ENCODE peak calls at places on chromosome 1, in nine cellular contexts. A is progenitor cell of endocrine pancreas; F is NCI-H187 treated with DMSO at 0.1 percent for 48 hours; I is Right ventricle myocardium inferior; C is stimulated activated CD4-positive, alpha-beta T cell treated with anti-CD3 and anti-CD28 coated beads, Interleukin-4, amount 100 ng/mL, for 48 hours; H is brain pericyte; Q is GM23248; N is K562; U is prostate gland. V is an unnamed sample.

GRCh38 chr1:116586741-116587143 is 15.9 kb upstream of the CD58 start:
- DNase-seq in A (no peak), F (no peak), I (no peak), C (no peak), H (peak), Q (no peak), N (no peak), U (no peak), V (no peak)

GRCh38 chr1:206074839-206075238 is 21.9 kb downstream of the RHEX start:
- DNase-seq in A (no peak), F (no peak), I (no peak), C (no peak), H (no peak), Q (no peak), N (peak), U (no peak), V (no peak)

GRCh38 chr1:55378582-55378981 is 163.4 kb upstream of the USP24 start:
- DNase-seq in A (peak), F (no peak), I (no peak), C (peak), H (no peak), Q (peak), N (peak), U (peak), V (peak)

GRCh38 chr1:155071701-155072100 is 6.9 kb upstream of the EFNA3 start:
- DNase-seq in A (no peak), F (no peak), I (peak), C (no peak), H (no peak), Q (no peak), N (peak), U (no peak), V (peak)

GRCh38 chr1:152926091-152926490 is 17.7 kb downstream of the IVL start:
- DNase-seq in A (no peak), F (no peak), I (no peak), C (no peak), H (no peak), Q (peak), N (no peak), U (no peak), V (no peak)

GRCh38 chr1:23282967-23283366 is 61.1 kb downstream of the HNRNPR start:
- DNase-seq in A (no peak), F (no peak), I (no peak), C (no peak), H (peak), Q (peak), N (no peak), U (no peak), V (no peak)

GRCh38 chr1:77473690-77474089 is 191.9 kb downstream of the AK5 start:
- DNase-seq in A (no peak), F (no peak), I (no peak), C (no peak), H (peak), Q (peak), N (no peak), U (no peak), V (no peak)

GRCh38 chr1:99645199-99645598 is 714 bp upstream of the PALMD start:
- DNase-seq in A (no peak), F (no peak), I (no peak), C (no peak), H (no peak), Q (peak), N (peak), U (peak), V (no peak)

GRCh38 chr1:15068152-15068551 is 85.4 kb upstream of the TMEM51 start:
- DNase-seq in A (no peak), F (no peak), I (no peak), C (no peak), H (no peak), Q (no peak), N (no peak), U (no peak), V (no peak)

GRCh38 chr1:6509603-6510291 is 18.3 kb upstream of the PLEKHG5 start:
- DNase-seq in A (no peak), F (no peak), I (no peak), C (no peak), H (no peak), Q (peak), N (no peak), U (no peak), V (no peak)